ENCODE peak calls at places on chromosomes 7 and 10, in seven cellular contexts. A is HL-60; R is colonic mucosa; P is activated T-helper 9 cell treated with anti-CD3 and anti-CD28 coated beads, Interleukin-2, amount 50 U/mL, for 16 hours; I is NCI-H1092; N is activated T-cell treated with anti-CD3 and anti-CD28 coated beads for 1 hour; X is effector CD4-positive, alpha-beta T cell. U is an unnamed sample.
A peak's percentile ranks its signal among the peaks of the same experiment; 100 is the strongest.

GRCh38 chr7:101563933-101564777 is 64.9 kb downstream of the MYL10 start:
- DNase-seq in N (no peak), I (no peak), A (no peak), R (no peak), X (no peak), P (no peak), U (peak; percentile 69)

GRCh38 chr7:8131694-8132605 is 130.0 kb downstream of the ICA1 start:
- DNase-seq in N (no peak), X (peak; percentile 61), P (no peak), R (no peak), A (no peak), I (no peak), U (no peak)

GRCh38 chr10:113283189-113283588 is 269.7 kb upstream of the HABP2 start:
- DNase-seq in A (no peak), R (no peak), X (no peak), P (no peak), N (no peak), I (no peak), U (peak; percentile 52)

GRCh38 chr7:140035400-140036223 is 27.1 kb downstream of the PARP12 start:
- DNase-seq in I (no peak), A (no peak), R (no peak), X (no peak), N (no peak), P (no peak), U (no peak)

GRCh38 chr10:70330671-70331070 is 46.9 kb upstream of the NPFFR1 start:
- DNase-seq in R (no peak), N (no peak), X (no peak), I (no peak), P (no peak), A (no peak), U (no peak)

GRCh38 chr7:2231992-2232765 is 566 bp downstream of the MAD1L1 start:
- DNase-seq in A (no peak), I (no peak), X (peak; percentile 26), P (no peak), R (no peak), N (no peak), U (peak; percentile 91)

GRCh38 chr10:28897617-28898464 is 220.5 kb downstream of the BAMBI start:
- DNase-seq in X (no peak), P (no peak), N (no peak), R (no peak), A (no peak), I (no peak), U (no peak)

GRCh38 chr7:36638140-36638539 is 86.2 kb downstream of the AOAH start:
- DNase-seq in N (no peak), P (no peak), A (no peak), X (no peak), I (no peak), R (no peak), U (no peak)

GRCh38 chr7:10588084-10588483 is 385.6 kb upstream of the PHF14 start:
- DNase-seq in R (no peak), P (no peak), X (no peak), N (no peak), A (no peak), I (no peak), U (no peak)

GRCh38 chr10:95864906-95865813 is 42.6 kb upstream of the CC2D2B start:
- DNase-seq in N (no peak), A (peak; percentile 78), R (peak; percentile 41), I (no peak), X (peak; percentile 20), P (peak; percentile 2), U (peak; percentile 66)

GRCh38 chr7:2719007-2719406 is 31.0 kb downstream of the AMZ1 start:
- DNase-seq in A (no peak), I (peak; percentile 18), R (peak; percentile 46), P (peak; percentile 38), X (peak; percentile 52), N (peak; percentile 50), U (peak; percentile 96)

GRCh38 chr7:17689361-17689760 is 250.9 kb downstream of the SNX13 start:
- DNase-seq in I (no peak), P (no peak), X (no peak), N (no peak), R (no peak), A (no peak), U (no peak)

GRCh38 chr7:39271386-39271785 is 293.7 kb downstream of the POU6F2 start:
- DNase-seq in X (no peak), N (no peak), I (peak; percentile 78), R (peak; percentile 27), A (no peak), P (no peak), U (peak; percentile 34)

GRCh38 chr7:147586526-147586925 is 1004.0 kb upstream of the C7orf33 start:
- DNase-seq in R (no peak), X (no peak), I (no peak), A (no peak), P (no peak), N (no peak), U (no peak)

GRCh38 chr7:155799514-155799913 is 12.7 kb downstream of the SHH start:
- DNase-seq in N (no peak), P (no peak), R (no peak), A (no peak), I (no peak), X (no peak), U (no peak)

GRCh38 chr7:157577796-157578339 is 241.1 kb downstream of the DNAJB6 start:
- DNase-seq in R (no peak), I (no peak), N (no peak), X (no peak), P (no peak), A (no peak), U (no peak)

GRCh38 chr7:101165958-101166602 is 711 bp upstream of the VGF start:
- DNase-seq in N (no peak), A (no peak), P (no peak), I (no peak), R (no peak), X (no peak), U (peak; percentile 84)

GRCh38 chr10:3779146-3779707 is 5.8 kb downstream of the KLF6 start:
- DNase-seq in P (no peak), X (no peak), A (no peak), R (peak; percentile 18), I (no peak), N (no peak), U (no peak)

GRCh38 chr10:129028425-129028824 is 438.6 kb upstream of the MGMT start:
- DNase-seq in I (no peak), R (no peak), P (no peak), X (no peak), A (no peak), N (no peak), U (no peak)

GRCh38 chr10:28939352-28940157 is 262.2 kb downstream of the BAMBI start:
- DNase-seq in I (peak; percentile 97), X (no peak), A (no peak), N (no peak), R (peak; percentile 32), P (no peak), U (peak; percentile 77)

GRCh38 chr7:25029075-25029474 is 49.1 kb upstream of the OSBPL3 start:
- DNase-seq in P (no peak), N (no peak), A (no peak), R (no peak), X (no peak), I (no peak), U (no peak)

GRCh38 chr7:141272417-141272816 is 198.6 kb downstream of the TMEM178B start:
- DNase-seq in P (no peak), N (no peak), I (no peak), X (no peak), A (no peak), R (no peak), U (peak; percentile 29)

GRCh38 chr7:149144996-149145850 is 2.0 kb upstream of the ZNF398 start:
- DNase-seq in A (no peak), I (no peak), X (no peak), R (no peak), N (no peak), P (no peak), U (peak; percentile 71)

GRCh38 chr10:71431216-71431944 is 34.7 kb downstream of the CDH23 start:
- DNase-seq in A (no peak), R (no peak), I (peak; percentile 7), N (no peak), P (no peak), X (no peak), U (peak; percentile 22)

GRCh38 chr7:126700807-126701604 is 551.7 kb downstream of the GRM8 start:
- DNase-seq in P (peak; percentile 26), R (no peak), I (peak; percentile 20), A (peak; percentile 66), N (peak; percentile 3), X (no peak), U (no peak)

GRCh38 chr7:22589641-22590141 is 89.7 kb upstream of the STEAP1B start:
- DNase-seq in N (no peak), A (no peak), X (no peak), P (no peak), I (no peak), R (no peak), U (no peak)

GRCh38 chr7:124764847-124765400 is 668 bp downstream of the GPR37 start:
- DNase-seq in N (no peak), X (no peak), R (peak; percentile 43), A (no peak), P (no peak), I (no peak), U (peak; percentile 63)

GRCh38 chr10:79103078-79103477 is 34.3 kb downstream of the ZMIZ1 start:
- DNase-seq in R (no peak), A (no peak), X (no peak), P (no peak), N (no peak), I (no peak), U (no peak)

GRCh38 chr10:85611093-85611740 is 755.4 kb downstream of the GRID1 start:
- DNase-seq in N (no peak), I (no peak), X (no peak), R (no peak), A (no peak), P (no peak), U (no peak)

GRCh38 chr10:95289003-95289920 is 1.5 kb downstream of the PDLIM1 start:
- DNase-seq in A (no peak), X (no peak), P (no peak), N (no peak), R (peak; percentile 68), I (no peak), U (peak; percentile 58)

GRCh38 chr10:79250259-79250658 is 97.0 kb upstream of the PPIF start:
- DNase-seq in A (no peak), I (no peak), X (no peak), R (peak; percentile 48), P (no peak), N (no peak), U (no peak)

GRCh38 chr10:128005858-128006257 is 99.0 kb downstream of the PTPRE start:
- DNase-seq in P (no peak), N (no peak), I (no peak), A (no peak), X (no peak), R (no peak), U (no peak)

GRCh38 chr10:6409982-6410694 is 169.9 kb downstream of the PRKCQ start:
- DNase-seq in P (peak; percentile 14), X (peak; percentile 35), I (no peak), N (peak; percentile 16), R (peak; percentile 53), A (no peak), U (no peak)

GRCh38 chr10:77602231-77602912 is 35.2 kb downstream of the KCNMA1 start:
- DNase-seq in X (no peak), I (no peak), R (no peak), P (no peak), A (no peak), N (no peak), U (no peak)

GRCh38 chr10:71243756-71244637 is 31.6 kb downstream of the UNC5B start:
- DNase-seq in N (no peak), A (peak; percentile 54), I (no peak), P (no peak), R (peak; percentile 62), X (no peak), U (no peak)

U was measured in H7.